ENCODE peak calls at places on chromosomes 11 and 22, in four cellular contexts. M is tibial nerve, E is psoas muscle, B is body of pancreas. L is an unnamed sample.

GRCh38 chr11:43504316-43504950 is 145.7 kb downstream of the TTC17 start:
- DNase-seq in B (peak), E (no peak), M (no peak), L (peak)

GRCh38 chr11:119666463-119667131 is 62.4 kb downstream of the NECTIN1 start:
- DNase-seq in M (peak), E (peak), B (peak), L (peak)

GRCh38 chr11:97567801-97568200 is 1178.0 kb downstream of the JRKL start:
- DNase-seq in B (no peak), E (no peak), M (no peak), L (no peak)

GRCh38 chr22:19079691-19080090 is 42.5 kb downstream of the DGCR2 start:
- DNase-seq in E (no peak), B (no peak), M (no peak), L (no peak)

GRCh38 chr11:94199367-94200130 is 70.9 kb downstream of the PANX1 start:
- DNase-seq in M (no peak), E (no peak), B (no peak), L (no peak)

GRCh38 chr11:43903086-43903485 is 22.5 kb downstream of the ALKBH3 start:
- DNase-seq in M (no peak), E (no peak), B (no peak), L (no peak)

GRCh38 chr11:1086171-1087102 is 11.8 kb downstream of the MUC2 start:
- DNase-seq in B (no peak), E (peak), M (no peak), L (no peak)

GRCh38 chr22:18048441-18048898 is 24.1 kb upstream of the MICAL3 start:
- DNase-seq in E (no peak), M (no peak), B (no peak), L (peak)

GRCh38 chr11:62242021-62242420 is at the start of gene SCGB1D2:
- DNase-seq in B (peak), E (peak), M (no peak), L (no peak)

GRCh38 chr22:44889233-44889878 is 120.4 kb downstream of the PHF21B start:
- DNase-seq in B (no peak), M (no peak), E (no peak), L (no peak)

GRCh38 chr11:125123947-125124633 is 12.7 kb upstream of the TMEM218 start:
- DNase-seq in E (peak), B (peak), M (peak), L (peak)

GRCh38 chr11:28108909-28109308 is 721 bp downstream of the METTL15 start:
- DNase-seq in M (no peak), B (no peak), E (no peak), L (no peak)

GRCh38 chr22:20219667-20220628 is 48.2 kb downstream of the RTN4R start:
- DNase-seq in B (no peak), E (no peak), M (no peak), L (no peak)

GRCh38 chr22:23151827-23152226 is 6.5 kb downstream of the RAB36 start:
- DNase-seq in M (no peak), E (no peak), B (no peak), L (no peak)

GRCh38 chr22:24578355-24579241 is 14.3 kb downstream of the LRRC75B start:
- DNase-seq in E (no peak), M (no peak), B (no peak), L (peak)

GRCh38 chr11:61087426-61088119 is 14.7 kb upstream of the CD5 start:
- DNase-seq in M (no peak), E (no peak), B (no peak), L (no peak)

GRCh38 chr11:33227578-33228261 is 29.5 kb upstream of the HIPK3 start:
- DNase-seq in E (no peak), M (no peak), B (no peak), L (no peak)

GRCh38 chr11:132639986-132640385 is 892.3 kb downstream of the OPCML start:
- DNase-seq in M (no peak), E (no peak), B (no peak), L (no peak)

GRCh38 chr22:20574920-20575353 is 67.5 kb downstream of the MED15 start:
- DNase-seq in B (no peak), E (no peak), M (no peak), L (no peak)

GRCh38 chr22:24323233-24323632 is 52.6 kb downstream of the SPECC1L start:
- DNase-seq in M (no peak), E (no peak), B (no peak), L (no peak)

GRCh38 chr11:65260302-65260701 is 1.5 kb upstream of the POLA2 start:
- DNase-seq in M (no peak), E (no peak), B (no peak), L (no peak)

GRCh38 chr22:25027959-25028840 is 75.7 kb downstream of the KIAA1671 start:
- DNase-seq in E (peak), B (no peak), M (peak), L (no peak)

GRCh38 chr22:27874185-27874584 is 44.9 kb downstream of the PITPNB start:
- DNase-seq in E (no peak), M (no peak), B (no peak), L (no peak)

GRCh38 chr11:135033545-135033944 is 621.5 kb upstream of the B3GAT1 start:
- DNase-seq in B (no peak), M (no peak), E (no peak), L (no peak)

GRCh38 chr11:104432981-104433380 is 269.0 kb upstream of the PDGFD start:
- DNase-seq in M (no peak), E (no peak), B (no peak), L (no peak)

GRCh38 chr11:100525197-100525596 is 161.9 kb upstream of the ARHGAP42 start:
- DNase-seq in E (no peak), B (no peak), M (no peak), L (no peak)

GRCh38 chr11:100528872-100529416 is 158.1 kb upstream of the ARHGAP42 start:
- DNase-seq in B (no peak), M (no peak), E (no peak), L (no peak)

DNA sequence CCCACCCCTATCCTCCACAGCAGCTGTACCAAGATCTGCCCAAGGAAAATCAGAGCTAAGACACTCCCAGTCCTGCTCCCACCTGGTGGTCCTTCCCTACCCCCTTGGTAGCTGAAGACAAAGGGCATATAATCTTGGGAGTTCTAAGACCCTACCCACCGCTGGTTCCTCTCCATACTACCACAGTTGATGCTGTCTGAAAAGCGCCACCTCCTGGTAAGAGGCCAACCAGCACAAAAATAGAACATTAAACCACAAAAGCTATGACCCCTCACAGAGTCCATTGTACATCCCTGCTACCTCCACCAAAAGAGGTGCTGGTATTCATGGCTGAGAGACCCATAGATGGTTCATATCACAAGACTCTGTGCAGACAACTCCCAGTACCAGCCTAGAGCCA is 161.5 kb upstream of the ARHGAP42 start:
- DNase-seq in B (no peak), E (no peak), M (no peak), L (no peak)
- TF ChIP-seq CTCF in B (no peak), E (no peak), M (no peak), L (peak)

GRCh38 chr11:34296412-34296811 is 61.4 kb downstream of the ABTB2 start:
- DNase-seq in E (no peak), M (no peak), B (no peak), L (no peak)

GRCh38 chr11:34300571-34301295 is 57.1 kb downstream of the ABTB2 start:
- DNase-seq in E (no peak), B (no peak), M (no peak), L (no peak)

GRCh38 chr11:34299962-34300350 is 57.9 kb downstream of the ABTB2 start:
- DNase-seq in M (no peak), E (no peak), B (no peak), L (no peak)

GRCh38 chr11:34302046-34302921 is 55.5 kb downstream of the ABTB2 start:
- DNase-seq in M (no peak), B (no peak), E (no peak), L (peak)

GRCh38 chr11:34299284-34299961 is 58.4 kb downstream of the ABTB2 start:
- DNase-seq in B (no peak), E (no peak), M (no peak), L (no peak)
- TF ChIP-seq CTCF in B (no peak), E (no peak), M (no peak), L (no peak)

GRCh38 chr11:77411717-77412441 is 62.0 kb downstream of the PAK1 start:
- DNase-seq in M (peak), B (peak), E (peak), L (peak)
- TF ChIP-seq CTCF in M (no peak), B (peak), E (no peak), L (no peak)

GRCh38 chr11:35404397-35404775 is 15.0 kb downstream of the SLC1A2 start:
- DNase-seq in M (no peak), E (no peak), B (peak), L (peak)
- TF ChIP-seq CTCF in M (peak), E (peak), B (peak), L (peak)

L was measured in HFFc6.